ENCODE peak calls at places on chromosomes 2 and 18, in five cellular contexts. One of them, this sample, is unnamed.

GRCh38 chr2:215531284-215531683 is 95.4 kb upstream of the FN1 start:
- DNase-seq in ovary: no peak
- DNase-seq in left ventricle myocardium inferior: no peak
- DNase-seq in HL-60: no peak
- DNase-seq in AG04450: no peak
- DNase-seq in this sample: no peak

GRCh38 chr2:55843096-55843991 is 80.2 kb downstream of the EFEMP1 start:
- DNase-seq in ovary: no peak
- DNase-seq in left ventricle myocardium inferior: no peak
- DNase-seq in HL-60: no peak
- DNase-seq in AG04450: peak; percentile 91
- DNase-seq in this sample: no peak

GRCh38 chr2:211879323-211879722 is 659.3 kb downstream of the ERBB4 start:
- DNase-seq in ovary: no peak
- DNase-seq in left ventricle myocardium inferior: no peak
- DNase-seq in HL-60: no peak
- DNase-seq in AG04450: no peak
- DNase-seq in this sample: no peak

GRCh38 chr2:180927030-180927686 is 53.2 kb upstream of the UBE2E3 start:
- DNase-seq in ovary: no peak
- DNase-seq in left ventricle myocardium inferior: no peak
- DNase-seq in HL-60: no peak
- DNase-seq in AG04450: no peak
- DNase-seq in this sample: no peak

GRCh38 chr2:44969936-44970335 is 28.4 kb downstream of the SIX3 start:
- DNase-seq in ovary: no peak
- DNase-seq in left ventricle myocardium inferior: no peak
- DNase-seq in HL-60: no peak
- DNase-seq in AG04450: no peak
- DNase-seq in this sample: no peak

GRCh38 chr2:217903859-217904613 is 98.8 kb downstream of the TNS1 start:
- DNase-seq in ovary: peak; percentile 86
- DNase-seq in left ventricle myocardium inferior: peak; percentile 88
- DNase-seq in HL-60: no peak
- DNase-seq in AG04450: no peak
- DNase-seq in this sample: peak; percentile 88

GRCh38 chr18:69674292-69674877 is 273.3 kb downstream of the CD226 start:
- DNase-seq in ovary: no peak
- DNase-seq in left ventricle myocardium inferior: no peak
- DNase-seq in HL-60: no peak
- DNase-seq in AG04450: no peak
- DNase-seq in this sample: no peak

GRCh38 chr2:48586433-48586832 is 31.2 kb upstream of the GTF2A1L start:
- DNase-seq in ovary: no peak
- DNase-seq in left ventricle myocardium inferior: no peak
- DNase-seq in HL-60: no peak
- DNase-seq in AG04450: no peak
- DNase-seq in this sample: no peak

GRCh38 chr2:203893823-203894222 is 26.3 kb downstream of the CTLA4 start:
- DNase-seq in ovary: no peak
- DNase-seq in left ventricle myocardium inferior: no peak
- DNase-seq in HL-60: no peak
- DNase-seq in AG04450: no peak
- DNase-seq in this sample: no peak

GRCh38 chr2:221541131-221541735 is 30.9 kb downstream of the EPHA4 start:
- DNase-seq in ovary: no peak
- DNase-seq in left ventricle myocardium inferior: no peak
- DNase-seq in HL-60: no peak
- DNase-seq in AG04450: no peak
- DNase-seq in this sample: no peak

GRCh38 chr18:48997985-48998831 is 47.4 kb upstream of the SMAD7 start:
- DNase-seq in ovary: no peak
- DNase-seq in left ventricle myocardium inferior: peak; percentile 49
- DNase-seq in HL-60: no peak
- DNase-seq in AG04450: peak; percentile 82
- DNase-seq in this sample: peak; percentile 53

GRCh38 chr18:33183136-33183535 is 257.4 kb downstream of the CCDC178 start:
- DNase-seq in ovary: no peak
- DNase-seq in left ventricle myocardium inferior: no peak
- DNase-seq in HL-60: no peak
- DNase-seq in AG04450: no peak
- DNase-seq in this sample: no peak

GRCh38 chr2:12824771-12825363 is 108.1 kb downstream of the TRIB2 start:
- DNase-seq in ovary: no peak
- DNase-seq in left ventricle myocardium inferior: peak; percentile 70
- DNase-seq in HL-60: no peak
- DNase-seq in AG04450: no peak
- DNase-seq in this sample: peak; percentile 16

GRCh38 chr2:152740743-152741328 is 22.4 kb downstream of the ARL6IP6 start:
- DNase-seq in ovary: no peak
- DNase-seq in left ventricle myocardium inferior: no peak
- DNase-seq in HL-60: no peak
- DNase-seq in AG04450: peak; percentile 26
- DNase-seq in this sample: no peak

GRCh38 chr2:209872675-209873074 is 101.0 kb downstream of the UNC80 start:
- DNase-seq in ovary: no peak
- DNase-seq in left ventricle myocardium inferior: peak; percentile 17
- DNase-seq in HL-60: no peak
- DNase-seq in AG04450: no peak
- DNase-seq in this sample: no peak

GRCh38 chr2:186746584-186746983 is 52.7 kb downstream of the FAM171B start:
- DNase-seq in ovary: no peak
- DNase-seq in left ventricle myocardium inferior: no peak
- DNase-seq in HL-60: no peak
- DNase-seq in AG04450: no peak
- DNase-seq in this sample: no peak

GRCh38 chr2:105243961-105244360 is 2.4 kb downstream of the GPR45 start:
- DNase-seq in ovary: no peak
- DNase-seq in left ventricle myocardium inferior: no peak
- DNase-seq in HL-60: no peak
- DNase-seq in AG04450: no peak
- DNase-seq in this sample: no peak

GRCh38 chr2:11097038-11097720 is 58.1 kb upstream of the SLC66A3 start:
- DNase-seq in ovary: no peak
- DNase-seq in left ventricle myocardium inferior: peak; percentile 31
- DNase-seq in HL-60: no peak
- DNase-seq in AG04450: peak; percentile 47
- DNase-seq in this sample: no peak

GRCh38 chr2:69682525-69682924 is 39.0 kb upstream of the AAK1 start:
- DNase-seq in ovary: no peak
- DNase-seq in left ventricle myocardium inferior: no peak
- DNase-seq in HL-60: no peak
- DNase-seq in AG04450: no peak
- DNase-seq in this sample: no peak

GRCh38 chr2:176514805-176515500 is 245.7 kb downstream of the MTX2 start:
- DNase-seq in ovary: no peak
- DNase-seq in left ventricle myocardium inferior: no peak
- DNase-seq in HL-60: no peak
- DNase-seq in AG04450: no peak
- DNase-seq in this sample: no peak

GRCh38 chr2:192005214-192005613 is 158.3 kb upstream of the CAVIN2 start:
- DNase-seq in ovary: no peak
- DNase-seq in left ventricle myocardium inferior: no peak
- DNase-seq in HL-60: no peak
- DNase-seq in AG04450: no peak
- DNase-seq in this sample: no peak

GRCh38 chr2:158497486-158497885 is 40.7 kb downstream of the PKP4 start:
- DNase-seq in ovary: no peak
- DNase-seq in left ventricle myocardium inferior: no peak
- DNase-seq in HL-60: no peak
- DNase-seq in AG04450: no peak
- DNase-seq in this sample: no peak

GRCh38 chr2:241924909-241925250 is 55.4 kb downstream of the RTP5 start:
- DNase-seq in ovary: no peak
- DNase-seq in left ventricle myocardium inferior: no peak
- DNase-seq in HL-60: no peak
- DNase-seq in AG04450: no peak
- DNase-seq in this sample: no peak

GRCh38 chr2:14194233-14194632 is 438.3 kb upstream of the LRATD1 start:
- DNase-seq in ovary: no peak
- DNase-seq in left ventricle myocardium inferior: no peak
- DNase-seq in HL-60: no peak
- DNase-seq in AG04450: no peak
- DNase-seq in this sample: no peak

GRCh38 chr2:167832840-167833239 is 414.6 kb downstream of the STK39 start:
- DNase-seq in ovary: no peak
- DNase-seq in left ventricle myocardium inferior: no peak
- DNase-seq in HL-60: no peak
- DNase-seq in AG04450: no peak
- DNase-seq in this sample: no peak

DNA sequence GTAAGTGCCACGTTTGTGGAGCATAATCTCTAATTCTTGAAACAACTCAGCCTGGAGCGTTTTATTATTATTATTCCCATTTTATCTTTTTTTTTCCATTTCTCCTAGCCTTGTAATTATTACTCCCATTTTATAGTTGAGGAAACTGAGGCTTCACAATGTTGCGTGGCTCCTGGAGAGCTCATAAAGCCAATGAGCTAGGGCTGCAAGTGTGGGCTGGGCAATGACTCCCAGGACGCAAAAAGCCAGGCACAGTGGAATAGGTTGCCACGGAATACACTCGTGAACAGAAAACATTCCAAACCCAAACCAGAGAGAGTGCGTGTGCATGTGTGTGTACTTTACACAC is 13.5 kb upstream of the KLF11 start:
- DNase-seq in ovary: no peak
- DNase-seq in left ventricle myocardium inferior: no peak
- DNase-seq in HL-60: no peak
- DNase-seq in AG04450: no peak
- DNase-seq in this sample: peak; percentile 3
- H3K27ac ChIP-seq in ovary: no peak overlapping the region
- H3K27ac ChIP-seq in left ventricle myocardium inferior: peak overlapping the region; percentile 91
- H3K27ac ChIP-seq in HL-60: no peak overlapping the region
- H3K27ac ChIP-seq in AG04450: no peak overlapping the region
- H3K27ac ChIP-seq in this sample: no peak overlapping the region

DNA sequence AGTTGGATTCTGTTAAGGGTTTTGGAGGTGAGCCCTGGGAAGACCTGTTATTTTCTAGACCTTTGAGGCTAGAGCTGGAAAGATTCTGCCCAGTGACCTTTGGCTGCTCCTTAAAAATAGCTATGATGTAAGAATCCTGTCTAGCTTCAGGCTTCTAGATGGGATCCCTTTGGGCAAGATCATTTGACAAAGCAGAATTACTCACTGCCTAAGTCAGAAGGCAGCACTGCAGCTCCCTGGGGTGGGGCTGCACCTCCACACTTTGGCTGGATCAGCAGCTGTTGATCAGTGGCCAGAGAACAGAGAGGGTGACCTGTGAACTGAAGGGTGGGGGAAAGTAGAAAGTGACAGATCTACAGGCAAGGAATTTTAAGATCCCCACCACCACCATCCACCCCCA is 103.8 kb downstream of the ASAP2 start:
- DNase-seq in ovary: peak; percentile 60
- DNase-seq in left ventricle myocardium inferior: peak; percentile 72
- DNase-seq in HL-60: no peak
- DNase-seq in AG04450: no peak
- DNase-seq in this sample: no peak
- H3K27ac ChIP-seq in ovary: peak overlapping the region; percentile 22
- H3K27ac ChIP-seq in left ventricle myocardium inferior: peak overlapping the region; percentile 78
- H3K27ac ChIP-seq in HL-60: no peak overlapping the region
- H3K27ac ChIP-seq in AG04450: peak overlapping the region; percentile 74
- H3K27ac ChIP-seq in this sample: no peak overlapping the region

GRCh38 chr18:44708451-44709083 is 27.9 kb downstream of the SETBP1 start:
- DNase-seq in ovary: peak; percentile 69
- DNase-seq in left ventricle myocardium inferior: no peak
- DNase-seq in HL-60: no peak
- DNase-seq in AG04450: no peak
- DNase-seq in this sample: no peak
- H3K27ac ChIP-seq in ovary: peak overlapping the region; percentile 90
- H3K27ac ChIP-seq in left ventricle myocardium inferior: peak overlapping the region; percentile 65
- H3K27ac ChIP-seq in HL-60: no peak overlapping the region
- H3K27ac ChIP-seq in AG04450: no peak overlapping the region
- H3K27ac ChIP-seq in this sample: peak overlapping the region; percentile 6

GRCh38 chr2:128641421-128642095 is 322.9 kb upstream of the HS6ST1 start:
- DNase-seq in ovary: peak; percentile 0
- DNase-seq in left ventricle myocardium inferior: no peak
- DNase-seq in HL-60: no peak
- DNase-seq in AG04450: no peak
- DNase-seq in this sample: peak; percentile 5

GRCh38 chr2:128638741-128639477 is 320.2 kb upstream of the HS6ST1 start:
- DNase-seq in ovary: peak; percentile 1
- DNase-seq in left ventricle myocardium inferior: no peak
- DNase-seq in HL-60: no peak
- DNase-seq in AG04450: no peak
- DNase-seq in this sample: no peak

GRCh38 chr2:128640847-128641360 is 322.2 kb upstream of the HS6ST1 start:
- DNase-seq in ovary: peak; percentile 3
- DNase-seq in left ventricle myocardium inferior: no peak
- DNase-seq in HL-60: no peak
- DNase-seq in AG04450: no peak
- DNase-seq in this sample: no peak

GRCh38 chr2:128639693-128640092 is 321.0 kb upstream of the HS6ST1 start:
- DNase-seq in ovary: peak; percentile 3
- DNase-seq in left ventricle myocardium inferior: no peak
- DNase-seq in HL-60: no peak
- DNase-seq in AG04450: no peak
- DNase-seq in this sample: no peak

GRCh38 chr2:128640166-128640846 is 321.6 kb upstream of the HS6ST1 start:
- DNase-seq in ovary: peak; percentile 1
- DNase-seq in left ventricle myocardium inferior: no peak
- DNase-seq in HL-60: no peak
- DNase-seq in AG04450: no peak
- DNase-seq in this sample: peak; percentile 34
- H3K27ac ChIP-seq in ovary: no peak overlapping the region
- H3K27ac ChIP-seq in left ventricle myocardium inferior: no peak overlapping the region
- H3K27ac ChIP-seq in HL-60: no peak overlapping the region
- H3K27ac ChIP-seq in AG04450: no peak overlapping the region
- H3K27ac ChIP-seq in this sample: no peak overlapping the region

DNA sequence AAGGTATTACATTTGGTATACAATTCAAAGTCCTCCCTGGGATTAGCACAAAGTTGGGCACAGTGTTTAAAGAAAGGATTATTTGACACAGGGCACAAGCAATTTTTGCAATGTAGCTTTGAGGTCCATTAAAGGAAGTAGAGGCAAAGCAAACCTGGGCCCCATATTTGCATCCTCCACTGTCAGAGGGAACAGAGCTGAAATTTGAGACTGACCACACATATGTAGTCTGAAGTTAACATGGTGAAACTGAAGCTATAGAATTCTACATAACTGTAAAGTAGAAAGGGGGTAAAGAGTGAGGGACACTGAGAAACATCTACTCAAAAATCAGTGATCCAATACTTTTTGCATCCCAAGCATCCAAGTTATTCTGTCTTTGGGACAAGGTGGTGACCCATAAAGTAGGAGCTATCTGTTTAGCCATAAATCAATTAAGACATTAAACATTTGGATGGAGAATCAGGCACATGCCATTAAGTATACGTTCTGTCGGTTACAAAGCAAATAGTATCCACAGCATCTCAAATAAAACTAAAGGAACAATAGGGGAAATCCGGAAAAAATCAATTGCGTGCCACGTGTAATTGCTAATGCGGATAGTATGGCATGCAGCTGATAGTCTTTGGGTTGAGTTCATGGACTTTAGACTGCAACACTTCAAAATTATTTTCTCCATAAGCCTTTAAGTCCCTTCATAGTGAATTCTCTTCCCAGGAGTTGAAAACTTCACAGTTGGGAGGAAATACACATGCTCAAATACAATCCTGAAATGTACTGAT is 72.6 kb downstream of the PLEKHM3 start:
- DNase-seq in ovary: no peak
- DNase-seq in left ventricle myocardium inferior: no peak
- DNase-seq in HL-60: no peak
- DNase-seq in AG04450: no peak
- DNase-seq in this sample: no peak
- H3K27ac ChIP-seq in ovary: no peak overlapping the region
- H3K27ac ChIP-seq in left ventricle myocardium inferior: no peak overlapping the region
- H3K27ac ChIP-seq in HL-60: no peak overlapping the region
- H3K27ac ChIP-seq in AG04450: no peak overlapping the region
- H3K27ac ChIP-seq in this sample: no peak overlapping the region

This sample was measured in pancreas.